ENCODE peak calls at places on chromosomes 16 and 17, in nine cellular contexts. D is cardiac fibroblast, M is GM20000, O is endothelial cell, S is Calu3, B is B cell, A is fibroblast of pulmonary artery, Y is Peyer's patch, U is WTC11. C is an unnamed sample.

GRCh38 chr16:64627781-64628180 is 494.1 kb downstream of the CDH11 start:
- DNase-seq in D (no peak), M (no peak), O (no peak), S (no peak), B (no peak), A (no peak), Y (no peak), U (no peak), C (no peak)

GRCh38 chr16:51268237-51268636 is 117.2 kb upstream of the SALL1 start:
- DNase-seq in D (no peak), M (no peak), O (no peak), S (no peak), B (no peak), A (no peak), Y (no peak), U (no peak), C (no peak)

GRCh38 chr16:89584768-89585549 is 9.4 kb downstream of the CPNE7 start:
- DNase-seq in D (no peak), M (no peak), O (no peak), S (no peak), B (no peak), A (no peak), Y (no peak), U (no peak), C (no peak)

GRCh38 chr16:73037845-73038570 is 9.9 kb downstream of the ZFHX3 start:
- DNase-seq in D (no peak), M (no peak), O (no peak), S (no peak), B (no peak), A (no peak), Y (no peak), U (no peak), C (no peak)

GRCh38 chr16:68704232-68704867 is 32.7 kb upstream of the CDH1 start:
- DNase-seq in D (peak; percentile 72), M (peak; percentile 74), O (peak; percentile 79), S (peak; percentile 93), B (peak; percentile 57), A (peak; percentile 66), Y (peak; percentile 43), U (peak; percentile 93), C (peak; percentile 90)

GRCh38 chr17:48542956-48543853 is 1.7 kb downstream of the HOXB2 start:
- DNase-seq in D (peak; percentile 77), M (peak; percentile 85), O (peak; percentile 61), S (peak; percentile 74), B (peak; percentile 75), A (peak; percentile 66), Y (peak; percentile 34), U (peak; percentile 56), C (no peak)

GRCh38 chr17:35214192-35214591 is 20.0 kb upstream of the SLC35G3 start:
- DNase-seq in D (no peak), M (no peak), O (no peak), S (no peak), B (no peak), A (no peak), Y (peak; percentile 20), U (no peak), C (no peak)

GRCh38 chr16:4800290-4801041 is 2.0 kb downstream of the ROGDI start:
- DNase-seq in D (no peak), M (peak; percentile 75), O (peak; percentile 34), S (no peak), B (peak; percentile 31), A (no peak), Y (peak; percentile 29), U (no peak), C (no peak)

GRCh38 chr16:89111263-89111662 is 17.6 kb downstream of the ACSF3 start:
- DNase-seq in D (no peak), M (no peak), O (no peak), S (no peak), B (no peak), A (no peak), Y (no peak), U (no peak), C (no peak)

GRCh38 chr17:57406131-57406980 is 150.0 kb downstream of the MSI2 start:
- DNase-seq in D (no peak), M (no peak), O (peak; percentile 11), S (no peak), B (no peak), A (peak; percentile 60), Y (no peak), U (no peak), C (no peak)

GRCh38 chr17:38886643-38887010 is 16.8 kb downstream of the LASP1 start:
- DNase-seq in D (no peak), M (no peak), O (no peak), S (no peak), B (no peak), A (no peak), Y (no peak), U (no peak), C (no peak)

GRCh38 chr16:3467920-3468319 is 24.4 kb downstream of the NAA60 start:
- DNase-seq in D (peak; percentile 47), M (no peak), O (no peak), S (no peak), B (no peak), A (peak; percentile 36), Y (no peak), U (no peak), C (no peak)

GRCh38 chr16:14579266-14579665 is 50.8 kb downstream of the PARN start:
- DNase-seq in D (peak; percentile 63), M (no peak), O (no peak), S (no peak), B (no peak), A (no peak), Y (no peak), U (no peak), C (no peak)
- TF ChIP-seq CTCF in D (no peak), M (no peak), O (no peak), S (no peak), B (no peak), A (no peak), Y (no peak), U (no peak), C (no peak)

GRCh38 chr17:75777243-75777922 is 7.2 kb upstream of the UNK start:
- DNase-seq in D (peak; percentile 30), M (no peak), O (no peak), S (no peak), B (no peak), A (peak; percentile 46), Y (no peak), U (no peak), C (no peak)

GRCh38 chr17:75783069-75783783 is 1.4 kb upstream of the UNK start:
- DNase-seq in D (peak; percentile 85), M (peak; percentile 73), O (no peak), S (peak; percentile 56), B (peak; percentile 71), A (peak; percentile 76), Y (no peak), U (no peak), C (no peak)

GRCh38 chr17:75778861-75779249 is 5.8 kb upstream of the UNK start:
- DNase-seq in D (no peak), M (peak; percentile 54), O (peak; percentile 65), S (peak; percentile 78), B (peak; percentile 80), A (no peak), Y (peak; percentile 48), U (peak; percentile 75), C (no peak)

GRCh38 chr17:75779250-75779986 is 5.2 kb upstream of the UNK start:
- DNase-seq in D (peak; percentile 100), M (peak; percentile 96), O (peak; percentile 89), S (peak; percentile 93), B (peak; percentile 97), A (peak; percentile 100), Y (peak; percentile 93), U (peak; percentile 94), C (peak; percentile 98)

GRCh38 chr17:75779987-75780889 is 4.4 kb upstream of the UNK start:
- DNase-seq in D (no peak), M (no peak), O (no peak), S (no peak), B (no peak), A (no peak), Y (no peak), U (no peak), C (no peak)
- TF ChIP-seq CTCF in D (no peak), M (no peak), O (no peak), S (no peak), B (no peak), A (no peak), Y (no peak), U (no peak), C (no peak)

DNA sequence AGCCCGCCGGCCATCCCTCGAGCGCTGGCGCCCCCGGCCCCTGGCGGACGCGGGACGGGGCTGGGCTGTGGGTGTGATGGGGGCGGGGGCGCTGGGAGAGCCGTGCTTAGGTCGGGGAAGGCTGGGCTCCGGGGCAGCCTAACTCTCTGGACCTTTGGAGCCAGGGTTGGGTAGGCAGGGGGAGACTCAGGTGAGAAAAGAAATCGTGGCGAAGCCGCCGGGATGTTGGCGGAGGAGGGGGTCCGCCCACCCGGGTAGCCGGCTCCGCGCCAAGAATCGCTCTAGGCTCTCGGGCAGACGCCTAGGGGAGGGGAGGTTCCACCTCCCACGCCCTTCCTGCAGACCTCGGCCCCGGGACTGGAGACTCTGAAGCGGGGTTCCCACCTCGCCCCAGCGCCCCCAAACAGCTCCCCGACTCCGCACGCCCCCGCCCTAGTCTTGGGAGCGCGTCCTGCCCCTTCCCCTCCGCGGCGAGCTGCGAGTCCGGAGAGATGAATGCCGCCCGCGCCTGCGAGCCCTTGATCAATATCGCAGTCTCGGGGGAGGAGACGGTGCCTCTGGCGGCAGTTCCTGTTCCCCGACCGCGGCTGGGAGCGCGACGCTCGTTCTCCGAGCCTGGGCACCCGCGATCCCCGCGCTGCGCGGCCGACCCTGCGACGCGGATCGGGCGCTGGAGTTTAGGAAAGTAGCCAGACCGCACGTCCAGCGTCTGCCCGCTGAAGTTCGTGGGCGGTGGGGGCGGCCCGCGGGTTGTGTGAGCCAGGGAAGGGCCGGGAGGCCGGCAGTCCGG is 658 bp downstream of the CRHR1 start:
- DNase-seq in D (no peak), M (peak; percentile 78), O (peak; percentile 30), S (peak; percentile 67), B (peak; percentile 61), A (no peak), Y (peak; percentile 23), U (peak; percentile 52), C (no peak)
- TF ChIP-seq CTCF in D (no peak), M (no peak), O (no peak), S (no peak), B (no peak), A (no peak), Y (no peak), U (no peak), C (no peak)

GRCh38 chr16:70508752-70509151 is 14.6 kb downstream of the COG4 start:
- DNase-seq in D (peak; percentile 31), M (peak; percentile 31), O (no peak), S (no peak), B (no peak), A (peak; percentile 22), Y (no peak), U (no peak), C (no peak)
- TF ChIP-seq CTCF in D (no peak), M (no peak), O (no peak), S (no peak), B (no peak), A (peak; percentile 15), Y (no peak), U (no peak), C (peak; percentile 33)

DNA sequence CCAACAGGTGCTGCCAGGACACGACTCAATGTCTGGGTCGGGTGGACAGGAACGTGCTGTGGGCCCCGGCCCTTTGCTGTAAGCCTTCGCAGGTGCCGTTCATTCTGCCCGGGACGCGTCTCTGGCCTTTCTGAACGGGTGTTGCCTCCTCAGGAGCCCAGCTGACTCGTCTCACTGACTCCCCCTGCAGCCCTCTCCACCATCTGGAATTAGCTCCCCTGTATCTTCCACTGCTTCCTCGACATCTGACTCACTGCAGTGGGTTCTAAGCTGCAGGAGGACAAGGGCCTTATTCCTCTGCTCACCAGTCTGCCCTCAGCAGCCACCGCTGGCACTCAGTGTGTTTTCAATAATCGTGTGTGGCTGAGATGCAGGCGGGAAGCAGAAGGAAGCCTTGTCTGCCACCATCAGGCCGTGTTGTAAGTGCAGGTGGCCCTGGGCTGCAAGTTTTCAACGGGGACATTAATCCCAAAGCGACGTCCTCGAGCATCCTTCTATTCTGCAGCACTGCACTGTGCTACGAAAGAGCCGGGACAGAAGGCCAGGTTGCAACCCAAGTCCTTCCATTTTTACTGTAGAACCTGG is 256.2 kb downstream of the FOXL1 start:
- DNase-seq in D (peak; percentile 66), M (no peak), O (peak; percentile 30), S (peak; percentile 70), B (no peak), A (peak; percentile 42), Y (no peak), U (peak; percentile 60), C (no peak)
- TF ChIP-seq CTCF in D (peak; percentile 29), M (no peak), O (no peak), S (peak; percentile 64), B (no peak), A (peak; percentile 14), Y (no peak), U (no peak), C (peak; percentile 54)

C was measured in osteocyte.